ENCODE peak calls at places on chromosomes 16 and 17, in four cellular contexts. One of them, this sample, is unnamed.

GRCh38 chr16:12315330-12316138 is 339.0 kb downstream of the SNX29 start:
- DNase-seq in SK-N-SH: no peak
- DNase-seq in K562: no peak
- DNase-seq in GM12878: no peak
- DNase-seq in this sample: peak

GRCh38 chr16:86994651-86995171 is 322.5 kb downstream of the C16orf95 start:
- DNase-seq in SK-N-SH: no peak
- DNase-seq in K562: peak
- DNase-seq in GM12878: no peak
- DNase-seq in this sample: no peak

GRCh38 chr17:74513987-74514631 is 17.2 kb downstream of the CD300LB start:
- DNase-seq in SK-N-SH: no peak
- DNase-seq in K562: peak
- DNase-seq in GM12878: peak
- DNase-seq in this sample: peak

GRCh38 chr16:53775821-53776431 is 72.0 kb downstream of the FTO start:
- DNase-seq in SK-N-SH: no peak
- DNase-seq in K562: no peak
- DNase-seq in GM12878: no peak
- DNase-seq in this sample: peak

GRCh38 chr17:37280841-37281240 is 94.9 kb upstream of the C17orf78 start:
- DNase-seq in SK-N-SH: no peak
- DNase-seq in K562: no peak
- DNase-seq in GM12878: no peak
- DNase-seq in this sample: no peak

GRCh38 chr17:32350662-32351418 is 883 bp downstream of the ZNF207 start:
- DNase-seq in SK-N-SH: peak
- DNase-seq in K562: peak
- DNase-seq in GM12878: no peak
- DNase-seq in this sample: peak

GRCh38 chr16:24978370-24978914 is 36.7 kb downstream of the ARHGAP17 start:
- DNase-seq in SK-N-SH: no peak
- DNase-seq in K562: no peak
- DNase-seq in GM12878: peak
- DNase-seq in this sample: no peak

GRCh38 chr17:9899280-9900018 is 5.6 kb downstream of the RCVRN start:
- DNase-seq in SK-N-SH: no peak
- DNase-seq in K562: no peak
- DNase-seq in GM12878: no peak
- DNase-seq in this sample: no peak

GRCh38 chr16:83717814-83718213 is 90.0 kb upstream of the HSBP1 start:
- DNase-seq in SK-N-SH: no peak
- DNase-seq in K562: no peak
- DNase-seq in GM12878: no peak
- DNase-seq in this sample: no peak

GRCh38 chr17:75249564-75249963 is 11.8 kb downstream of the GGA3 start:
- DNase-seq in SK-N-SH: no peak
- DNase-seq in K562: no peak
- DNase-seq in GM12878: no peak
- DNase-seq in this sample: no peak

GRCh38 chr17:32285770-32286517 is 20.3 kb downstream of the RHBDL3 start:
- DNase-seq in SK-N-SH: no peak
- DNase-seq in K562: peak
- DNase-seq in GM12878: no peak
- DNase-seq in this sample: no peak

GRCh38 chr17:40862985-40863733 is 3.9 kb downstream of the KRT12 start:
- DNase-seq in SK-N-SH: no peak
- DNase-seq in K562: no peak
- DNase-seq in GM12878: no peak
- DNase-seq in this sample: peak

GRCh38 chr16:84223456-84223855 is 16.4 kb downstream of the KCNG4 start:
- DNase-seq in SK-N-SH: no peak
- DNase-seq in K562: no peak
- DNase-seq in GM12878: no peak
- DNase-seq in this sample: no peak

GRCh38 chr16:791131-791530 is 2.7 kb downstream of the CHTF18 start:
- DNase-seq in SK-N-SH: no peak
- DNase-seq in K562: no peak
- DNase-seq in GM12878: no peak
- DNase-seq in this sample: no peak

GRCh38 chr16:3017806-3018506 is at the start of gene CLDN6:
- DNase-seq in SK-N-SH: peak
- DNase-seq in K562: peak
- DNase-seq in GM12878: no peak
- DNase-seq in this sample: no peak

GRCh38 chr17:49515196-49515770 is 20.2 kb downstream of the NGFR start:
- DNase-seq in SK-N-SH: peak
- DNase-seq in K562: peak
- DNase-seq in GM12878: peak
- DNase-seq in this sample: peak

GRCh38 chr16:84952335-84953050 is 58.8 kb downstream of the ZDHHC7 start:
- DNase-seq in SK-N-SH: peak
- DNase-seq in K562: peak
- DNase-seq in GM12878: peak
- DNase-seq in this sample: peak

GRCh38 chr16:2840914-2841313 is 10.8 kb downstream of the ZG16B start:
- DNase-seq in SK-N-SH: no peak
- DNase-seq in K562: no peak
- DNase-seq in GM12878: no peak
- DNase-seq in this sample: no peak

GRCh38 chr16:20314575-20314974 is 12.7 kb downstream of the GP2 start:
- DNase-seq in SK-N-SH: no peak
- DNase-seq in K562: no peak
- DNase-seq in GM12878: no peak
- DNase-seq in this sample: no peak

GRCh38 chr17:14336418-14336817 is 35.5 kb downstream of the HS3ST3B1 start:
- DNase-seq in SK-N-SH: no peak
- DNase-seq in K562: no peak
- DNase-seq in GM12878: no peak
- DNase-seq in this sample: no peak

GRCh38 chr17:31060814-31061550 is 33.8 kb upstream of the NF1 start:
- DNase-seq in SK-N-SH: no peak
- DNase-seq in K562: no peak
- DNase-seq in GM12878: no peak
- DNase-seq in this sample: no peak

GRCh38 chr17:76447931-76448652 is 4.9 kb downstream of the UBE2O start:
- DNase-seq in SK-N-SH: peak
- DNase-seq in K562: no peak
- DNase-seq in GM12878: no peak
- DNase-seq in this sample: no peak

GRCh38 chr16:85029981-85030381 is 2.4 kb downstream of the KIAA0513 start:
- DNase-seq in SK-N-SH: no peak
- DNase-seq in K562: no peak
- DNase-seq in GM12878: no peak
- DNase-seq in this sample: no peak

GRCh38 chr16:27364493-27365141 is 37.4 kb upstream of the IL21R start:
- DNase-seq in SK-N-SH: no peak
- DNase-seq in K562: no peak
- DNase-seq in GM12878: no peak
- DNase-seq in this sample: peak

GRCh38 chr17:75130059-75130631 is 1.4 kb downstream of the NT5C start:
- DNase-seq in SK-N-SH: peak
- DNase-seq in K562: no peak
- DNase-seq in GM12878: no peak
- DNase-seq in this sample: no peak

GRCh38 chr16:11742041-11742535 is 569 bp downstream of the TXNDC11 start:
- DNase-seq in SK-N-SH: no peak
- DNase-seq in K562: peak
- DNase-seq in GM12878: no peak
- DNase-seq in this sample: peak

GRCh38 chr16:87744750-87745514 is 20.9 kb downstream of the KLHDC4 start:
- DNase-seq in SK-N-SH: no peak
- DNase-seq in K562: no peak
- DNase-seq in GM12878: no peak
- DNase-seq in this sample: no peak

GRCh38 chr16:2343211-2343610 is 2.7 kb upstream of the ABCA3 start:
- DNase-seq in SK-N-SH: no peak
- DNase-seq in K562: no peak
- DNase-seq in GM12878: no peak
- DNase-seq in this sample: no peak

GRCh38 chr16:23753908-23754593 is 775 bp upstream of the CHP2 start:
- DNase-seq in SK-N-SH: no peak
- DNase-seq in K562: no peak
- DNase-seq in GM12878: no peak
- DNase-seq in this sample: no peak

GRCh38 chr17:72863511-72864175 is 228.8 kb downstream of the SLC39A11 start:
- DNase-seq in SK-N-SH: no peak
- DNase-seq in K562: no peak
- DNase-seq in GM12878: peak
- DNase-seq in this sample: no peak

GRCh38 chr16:58339452-58339938 is 44.7 kb upstream of the PRSS54 start:
- DNase-seq in SK-N-SH: peak
- DNase-seq in K562: no peak
- DNase-seq in GM12878: no peak
- DNase-seq in this sample: peak

GRCh38 chr17:68509151-68510057 is 2.8 kb upstream of the PRKAR1A start:
- DNase-seq in SK-N-SH: no peak
- DNase-seq in K562: no peak
- DNase-seq in GM12878: no peak
- DNase-seq in this sample: peak

GRCh38 chr17:34307110-34307509 is 12.1 kb upstream of the CCL8 start:
- DNase-seq in SK-N-SH: no peak
- DNase-seq in K562: no peak
- DNase-seq in GM12878: no peak
- DNase-seq in this sample: no peak

GRCh38 chr16:58025351-58026138 is at the start of gene MMP15:
- DNase-seq in SK-N-SH: peak
- DNase-seq in K562: peak
- DNase-seq in GM12878: no peak
- DNase-seq in this sample: peak

GRCh38 chr16:50928065-50928464 is 186.2 kb downstream of the CYLD start:
- DNase-seq in SK-N-SH: no peak
- DNase-seq in K562: no peak
- DNase-seq in GM12878: no peak
- DNase-seq in this sample: peak

GRCh38 chr16:50932348-50932916 is 190.5 kb downstream of the CYLD start:
- DNase-seq in SK-N-SH: no peak
- DNase-seq in K562: no peak
- DNase-seq in GM12878: no peak
- DNase-seq in this sample: no peak

GRCh38 chr16:50938923-50939322 is 197.0 kb downstream of the CYLD start:
- DNase-seq in SK-N-SH: no peak
- DNase-seq in K562: no peak
- DNase-seq in GM12878: no peak
- DNase-seq in this sample: peak

GRCh38 chr16:50933257-50933656 is 191.4 kb downstream of the CYLD start:
- DNase-seq in SK-N-SH: no peak
- DNase-seq in K562: no peak
- DNase-seq in GM12878: no peak
- DNase-seq in this sample: no peak
- TF ChIP-seq FOXM1 in SK-N-SH: no peak
- TF ChIP-seq FOXM1 in K562: no peak
- TF ChIP-seq FOXM1 in GM12878: no peak
- TF ChIP-seq FOXM1 in this sample: no peak

DNA sequence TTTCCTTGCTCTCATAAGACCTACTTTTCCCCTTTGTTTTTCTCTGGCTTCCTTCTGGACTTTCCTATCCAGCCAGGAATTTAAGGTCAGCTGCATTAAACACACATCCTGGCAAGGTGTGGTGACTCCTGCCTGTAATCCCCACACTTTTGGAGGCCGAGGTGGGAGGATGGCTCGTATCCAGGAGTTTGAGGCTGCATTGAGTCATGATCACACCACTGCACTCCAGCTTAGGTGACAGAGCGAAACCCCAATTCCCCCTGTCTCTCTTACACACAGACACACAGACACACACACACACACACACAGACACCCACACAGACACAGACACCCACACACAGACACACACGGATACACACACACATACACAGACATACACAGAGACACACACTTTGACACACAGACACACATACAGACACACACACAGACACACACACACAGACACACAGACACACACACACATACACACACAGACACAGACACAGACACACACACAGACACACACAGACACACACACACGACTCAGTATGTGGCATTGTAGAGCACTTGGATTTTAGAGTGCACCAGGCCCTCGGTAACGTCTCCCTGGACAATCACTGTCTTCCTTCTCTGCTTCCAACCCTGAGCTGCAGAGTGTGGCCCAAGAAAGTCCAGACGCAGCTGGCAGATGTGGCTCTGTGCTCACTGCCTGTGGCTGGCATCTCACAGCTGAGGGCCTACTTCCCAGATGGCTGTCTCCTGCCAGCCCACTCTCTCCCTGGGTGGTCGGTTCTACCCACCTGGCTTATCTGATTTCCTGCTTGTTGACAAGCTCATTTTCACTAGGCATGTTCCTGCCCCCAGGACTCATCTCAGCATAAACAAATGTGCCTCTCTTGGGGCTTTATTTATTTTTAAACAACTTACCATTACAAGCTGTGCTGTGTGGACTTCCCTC is 39.0 kb downstream of the NLRP1 start:
- DNase-seq in SK-N-SH: no peak
- DNase-seq in K562: no peak
- DNase-seq in GM12878: no peak
- DNase-seq in this sample: no peak
- H3K4me2 ChIP-seq in SK-N-SH: no peak
- H3K4me2 ChIP-seq in K562: no peak
- H3K4me2 ChIP-seq in GM12878: no peak
- H3K4me2 ChIP-seq in this sample: no peak

GRCh38 chr17:79322216-79323123 is 247.8 kb downstream of the ENGASE start:
- DNase-seq in SK-N-SH: no peak
- DNase-seq in K562: no peak
- DNase-seq in GM12878: no peak
- DNase-seq in this sample: no peak

GRCh38 chr17:79324219-79324618 is 249.6 kb downstream of the ENGASE start:
- DNase-seq in SK-N-SH: no peak
- DNase-seq in K562: no peak
- DNase-seq in GM12878: no peak
- DNase-seq in this sample: no peak

GRCh38 chr17:79323556-79323955 is 248.9 kb downstream of the ENGASE start:
- DNase-seq in SK-N-SH: no peak
- DNase-seq in K562: no peak
- DNase-seq in GM12878: no peak
- DNase-seq in this sample: no peak

GRCh38 chr17:79326814-79327213 is 252.2 kb downstream of the ENGASE start:
- DNase-seq in SK-N-SH: no peak
- DNase-seq in K562: no peak
- DNase-seq in GM12878: no peak
- DNase-seq in this sample: no peak

DNA sequence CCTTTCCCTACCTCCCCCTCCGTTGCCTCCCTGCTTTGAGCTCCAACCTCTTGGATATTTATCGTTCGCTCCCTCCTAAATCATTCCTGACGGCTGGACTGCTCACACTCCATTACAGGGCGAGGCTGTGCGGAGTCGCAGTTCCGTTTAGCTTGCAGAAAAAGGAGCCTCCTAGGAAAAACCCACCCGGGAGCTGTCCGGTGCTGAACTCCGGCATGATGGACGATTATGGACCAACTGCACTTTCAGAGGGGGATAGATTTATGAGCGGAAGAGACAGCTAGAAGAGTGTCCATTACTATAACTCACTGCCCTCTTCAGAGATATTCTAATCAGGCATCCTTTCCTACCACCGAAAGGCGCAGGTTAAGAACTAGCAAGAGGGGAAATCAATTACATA is 251.1 kb downstream of the ENGASE start:
- DNase-seq in SK-N-SH: no peak
- DNase-seq in K562: peak
- DNase-seq in GM12878: no peak
- DNase-seq in this sample: no peak
- TF ChIP-seq FOXM1 in SK-N-SH: no peak
- TF ChIP-seq FOXM1 in K562: no peak
- TF ChIP-seq FOXM1 in GM12878: no peak
- TF ChIP-seq FOXM1 in this sample: no peak

GRCh38 chr16:82157836-82158235 is 12.2 kb downstream of the MPHOSPH6 start:
- DNase-seq in SK-N-SH: no peak
- DNase-seq in K562: no peak
- DNase-seq in GM12878: no peak
- DNase-seq in this sample: no peak
- H3K4me2 ChIP-seq in SK-N-SH: no peak
- H3K4me2 ChIP-seq in K562: no peak
- H3K4me2 ChIP-seq in GM12878: no peak
- H3K4me2 ChIP-seq in this sample: no peak